ENCODE peak calls at places on chromosomes 7 and 10, in seven cellular contexts. B is activated B cell treated with CpG ODN at 0.5 μM for 24 hours, F is aorta, W is left lobe of liver, M is heart left ventricle, I is A549, Q is mucosa of descending colon. H is an unnamed sample.

GRCh38 chr7:134567368-134567767 is 18.5 kb downstream of the AKR1B15 start:
- ATAC-seq in F (no peak), B (no peak), Q (no peak), W (no peak), I (no peak), M (no peak), H (no peak)

GRCh38 chr10:69010151-69010640 is 21.6 kb downstream of the KIFBP start:
- ATAC-seq in W (no peak), I (no peak), F (no peak), M (no peak), B (no peak), Q (no peak), H (no peak)

GRCh38 chr7:139095194-139095659 is 14.3 kb downstream of the ZC3HAV1 start:
- ATAC-seq in M (peak; percentile 34), I (peak; percentile 43), W (peak; percentile 35), F (peak; percentile 69), B (peak; percentile 96), Q (peak; percentile 93), H (peak; percentile 91)

GRCh38 chr10:86753638-86754434 is 2.6 kb upstream of the BMPR1A start:
- ATAC-seq in W (no peak), Q (no peak), F (no peak), I (no peak), B (no peak), M (no peak), H (no peak)

GRCh38 chr7:94375713-94376112 is 19.0 kb upstream of the COL1A2 start:
- ATAC-seq in I (no peak), B (no peak), M (peak; percentile 76), Q (peak; percentile 52), F (peak; percentile 83), W (peak; percentile 48), H (no peak)

GRCh38 chr10:70974351-70974901 is 86.1 kb upstream of the PCBD1 start:
- ATAC-seq in F (no peak), B (no peak), I (peak; percentile 56), Q (no peak), M (no peak), W (no peak), H (peak; percentile 50)

GRCh38 chr10:110388682-110389052 is 83.9 kb upstream of the SMNDC1 start:
- ATAC-seq in Q (no peak), M (no peak), W (no peak), B (no peak), I (peak; percentile 32), F (no peak), H (no peak)

GRCh38 chr7:91465595-91466061 is 201.4 kb downstream of the FZD1 start:
- ATAC-seq in M (no peak), Q (no peak), I (no peak), F (no peak), W (no peak), B (no peak), H (no peak)

GRCh38 chr7:153388611-153389010 is 629.1 kb downstream of the ACTR3B start:
- ATAC-seq in W (no peak), I (no peak), B (no peak), F (no peak), M (no peak), Q (no peak), H (no peak)

GRCh38 chr7:70016044-70016770 is 417.9 kb downstream of the AUTS2 start:
- ATAC-seq in W (no peak), I (peak; percentile 41), Q (no peak), F (no peak), B (no peak), M (no peak), H (no peak)

GRCh38 chr10:97115846-97116245 is 69.9 kb downstream of the SLIT1 start:
- ATAC-seq in M (no peak), B (no peak), F (no peak), W (no peak), I (no peak), Q (no peak), H (no peak)

GRCh38 chr7:142384508-142384922 is 126.7 kb upstream of the PRSS58 start:
- ATAC-seq in W (no peak), B (no peak), M (no peak), F (peak; percentile 39), Q (peak; percentile 62), I (no peak), H (peak; percentile 84)

GRCh38 chr10:96673318-96674099 is 46.8 kb downstream of the PIK3AP1 start:
- ATAC-seq in B (peak; percentile 83), M (no peak), I (peak; percentile 39), W (peak; percentile 43), Q (peak; percentile 73), F (peak; percentile 48), H (no peak)

GRCh38 chr10:124069341-124069740 is 24.1 kb downstream of the CHST15 start:
- ATAC-seq in Q (no peak), B (no peak), W (no peak), F (no peak), I (no peak), M (no peak), H (peak; percentile 56)

GRCh38 chr7:3943779-3944520 is 642.9 kb downstream of the SDK1 start:
- ATAC-seq in B (no peak), F (no peak), M (no peak), W (no peak), Q (no peak), I (no peak), H (no peak)

GRCh38 chr7:80466638-80467037 is 45.2 kb downstream of the GNAT3 start:
- ATAC-seq in B (no peak), I (no peak), M (peak; percentile 74), F (no peak), W (no peak), Q (no peak), H (no peak)

GRCh38 chr10:102064868-102065560 is at the start of gene HPS6:
- ATAC-seq in Q (peak; percentile 96), I (peak; percentile 98), M (peak; percentile 92), B (peak; percentile 97), W (peak; percentile 97), F (peak; percentile 96), H (peak; percentile 98)

GRCh38 chr10:6204063-6204340 is 1.3 kb downstream of the PFKFB3 start:
- ATAC-seq in Q (peak; percentile 5), B (peak; percentile 18), I (peak; percentile 12), W (peak; percentile 19), F (no peak), M (no peak), H (no peak)

GRCh38 chr7:102914585-102914984 is 1.8 kb downstream of the LRRC17 start:
- ATAC-seq in M (peak; percentile 66), W (peak; percentile 37), I (no peak), F (peak; percentile 93), Q (peak; percentile 24), B (no peak), H (no peak)

GRCh38 chr7:1591876-1592275 is 22.0 kb upstream of the PSMG3 start:
- ATAC-seq in F (no peak), M (no peak), Q (no peak), I (peak; percentile 12), B (no peak), W (no peak), H (peak; percentile 40)

GRCh38 chr7:4068286-4068685 is 613.8 kb upstream of the FOXK1 start:
- ATAC-seq in B (no peak), Q (no peak), W (no peak), I (no peak), F (no peak), M (no peak), H (no peak)

GRCh38 chr10:36341466-36341865 is 699.4 kb upstream of the FZD8 start:
- ATAC-seq in W (no peak), Q (no peak), B (no peak), M (no peak), F (no peak), I (no peak), H (no peak)

GRCh38 chr7:151081170-151082101 is 827 bp upstream of the FASTK start:
- ATAC-seq in F (peak; percentile 10), M (no peak), Q (peak; percentile 56), I (peak; percentile 13), W (peak; percentile 59), B (no peak), H (no peak)

GRCh38 chr7:29882481-29882880 is 76.2 kb downstream of the WIPF3 start:
- ATAC-seq in F (no peak), Q (no peak), W (no peak), M (no peak), B (no peak), I (no peak), H (no peak)

GRCh38 chr10:50527438-50528043 is 96.2 kb downstream of the SGMS1 start:
- ATAC-seq in F (no peak), Q (no peak), M (peak; percentile 56), B (no peak), I (no peak), W (no peak), H (peak; percentile 93)

GRCh38 chr10:48682265-48682664 is 2.4 kb upstream of the WDFY4 start:
- ATAC-seq in W (no peak), Q (no peak), F (no peak), B (no peak), M (no peak), I (no peak), H (no peak)

GRCh38 chr7:730501-731439 is 3.7 kb upstream of the PRKAR1B start:
- ATAC-seq in Q (no peak), B (no peak), W (no peak), M (peak; percentile 77), I (no peak), F (no peak), H (no peak)

GRCh38 chr10:14971867-14972448 is 12.8 kb downstream of the MEIG1 start:
- ATAC-seq in B (peak; percentile 70), M (no peak), W (peak; percentile 51), Q (no peak), I (peak; percentile 81), F (no peak), H (peak; percentile 60)